ENCODE peak calls at places on chromosome 18, in four cellular contexts. N is sigmoid colon, X is ovary, A is esophagus muscularis mucosa. E is an unnamed sample.
A peak's percentile ranks its signal among the peaks of the same experiment; 100 is the strongest.

GRCh38 chr18:54203914-54204313 is 20.6 kb downstream of the MBD2 start:
- DNase-seq in X (no peak), A (no peak), N (no peak), E (no peak)

GRCh38 chr18:69596345-69596744 is 195.7 kb downstream of the DOK6 start:
- DNase-seq in N (no peak), X (no peak), A (no peak), E (no peak)

GRCh38 chr18:23809411-23809810 is 120.2 kb downstream of the LAMA3 start:
- DNase-seq in N (no peak), X (no peak), A (no peak), E (no peak)

GRCh38 chr18:13615432-13615861 is 110.9 kb downstream of the FAM210A start:
- DNase-seq in X (no peak), N (no peak), A (peak; percentile 5), E (no peak)

GRCh38 chr18:55585586-55586521 is 2.1 kb downstream of the TCF4 start:
- DNase-seq in A (no peak), X (peak; percentile 22), N (no peak), E (no peak)

GRCh38 chr18:76988827-76989646 is 143.5 kb downstream of the MBP start:
- DNase-seq in X (no peak), N (no peak), A (no peak), E (no peak)

GRCh38 chr18:62725896-62726295 is 10.6 kb downstream of the PHLPP1 start:
- DNase-seq in X (no peak), N (no peak), A (no peak), E (no peak)

GRCh38 chr18:2978208-2978607 is 34.7 kb downstream of the LPIN2 start:
- DNase-seq in A (no peak), X (no peak), N (no peak), E (no peak)

GRCh38 chr18:55343396-55344073 is 244.5 kb downstream of the TCF4 start:
- DNase-seq in A (no peak), N (no peak), X (no peak), E (no peak)

GRCh38 chr18:3753116-3753515 is 303.1 kb downstream of the TGIF1 start:
- DNase-seq in X (no peak), A (no peak), N (no peak), E (no peak)

GRCh38 chr18:23134780-23135678 is at the start of gene CABLES1:
- DNase-seq in X (peak; percentile 73), A (no peak), N (peak; percentile 84), E (peak; percentile 49)

GRCh38 chr18:48569139-48569914 is 30.5 kb downstream of the CTIF start:
- DNase-seq in N (no peak), A (no peak), X (no peak), E (no peak)

GRCh38 chr18:50250935-50251334 is 15.4 kb downstream of the CFAP53 start:
- DNase-seq in N (no peak), X (no peak), A (no peak), E (no peak)

GRCh38 chr18:27608742-27609141 is 423.6 kb upstream of the CHST9 start:
- DNase-seq in X (no peak), N (no peak), A (no peak), E (no peak)

GRCh38 chr18:31741096-31741735 is 19.5 kb downstream of the SLC25A52 start:
- DNase-seq in X (no peak), N (no peak), A (no peak), E (peak; percentile 47)

GRCh38 chr18:12934454-12935071 is 13.2 kb upstream of the SEH1L start:
- DNase-seq in A (no peak), X (peak; percentile 86), N (peak; percentile 84), E (peak; percentile 74)

GRCh38 chr18:69574401-69574800 is 173.7 kb downstream of the DOK6 start:
- DNase-seq in N (no peak), X (no peak), A (no peak), E (no peak)

GRCh38 chr18:77635858-77636257 is 386.2 kb downstream of the GALR1 start:
- DNase-seq in X (no peak), A (peak; percentile 62), N (no peak), E (no peak)

GRCh38 chr18:59056706-59057492 is 82.8 kb upstream of the SEC11C start:
- DNase-seq in A (no peak), X (peak; percentile 79), N (peak; percentile 72), E (peak; percentile 33)

GRCh38 chr18:62784338-62784965 is 69.1 kb downstream of the PHLPP1 start:
- DNase-seq in X (no peak), A (no peak), N (no peak), E (no peak)

GRCh38 chr18:39462436-39462835 is 1896.8 kb upstream of the CELF4 start:
- DNase-seq in A (no peak), N (no peak), X (no peak), E (no peak)

GRCh38 chr18:2086439-2086838 is 484.9 kb downstream of the METTL4 start:
- DNase-seq in A (no peak), X (no peak), N (no peak), E (no peak)

GRCh38 chr18:54764786-54765185 is 63.5 kb upstream of the RAB27B start:
- DNase-seq in N (no peak), A (no peak), X (no peak), E (no peak)

GRCh38 chr18:69402219-69402989 is 1.7 kb downstream of the DOK6 start:
- DNase-seq in N (peak; percentile 51), X (peak; percentile 12), A (no peak), E (no peak)

GRCh38 chr18:48163184-48164095 is 233.0 kb upstream of the SMAD2 start:
- DNase-seq in N (no peak), A (no peak), X (no peak), E (no peak)

GRCh38 chr18:2402084-2402483 is 169.2 kb downstream of the METTL4 start:
- DNase-seq in X (no peak), A (no peak), N (no peak), E (no peak)

DNA sequence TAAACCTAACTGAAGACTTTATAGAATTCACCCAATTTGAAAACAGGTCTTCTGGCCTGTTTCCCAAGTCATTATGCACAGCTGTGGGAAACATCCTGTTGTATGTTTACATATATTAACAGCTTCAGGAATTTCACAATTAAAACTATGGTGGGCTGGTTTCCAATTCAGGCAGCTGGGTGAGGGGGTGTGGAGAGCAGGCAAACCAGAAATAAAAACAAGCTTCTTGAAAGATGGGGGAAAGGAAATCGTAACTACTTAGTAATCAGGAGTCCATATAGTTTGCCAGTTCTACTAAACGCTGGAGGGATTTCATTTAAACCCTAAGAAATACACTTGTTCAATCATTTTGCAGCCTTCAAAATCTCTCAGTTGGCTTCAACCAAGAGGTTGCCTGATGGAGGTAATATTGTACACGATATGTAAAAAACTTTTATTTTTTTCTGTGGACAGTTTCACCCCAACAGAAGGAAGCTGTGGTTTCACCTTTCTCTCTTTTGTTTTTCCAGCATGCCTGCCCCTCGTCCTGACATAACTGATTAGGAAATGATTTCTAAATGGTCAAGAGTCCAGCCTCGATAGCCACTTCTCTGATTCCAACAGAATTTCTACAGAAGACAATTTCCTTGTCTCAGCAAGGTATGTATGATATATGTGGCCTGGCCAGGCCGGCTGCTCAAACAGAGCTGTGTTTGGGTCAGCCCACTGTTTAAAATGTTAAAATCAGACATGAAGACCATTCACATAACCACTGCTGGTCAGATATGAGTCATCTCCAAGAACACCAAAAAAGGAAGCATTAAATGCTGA is 22.6 kb downstream of the ATP8B1 start:
- DNase-seq in A (no peak), N (no peak), X (no peak), E (no peak)
- TF ChIP-seq EP300 in A (no peak), N (no peak), X (no peak), E (no peak)

GRCh38 chr18:79402977-79403722 is 7.4 kb downstream of the NFATC1 start:
- DNase-seq in N (peak; percentile 89), A (no peak), X (peak; percentile 57), E (peak; percentile 71)
- H3K27me3 ChIP-seq in N (no peaks in the 10 kb centered on the region), A (no peaks in the 10 kb centered on the region), X (no peaks in the 10 kb centered on the region), E (no peaks in the 10 kb centered on the region)

DNA sequence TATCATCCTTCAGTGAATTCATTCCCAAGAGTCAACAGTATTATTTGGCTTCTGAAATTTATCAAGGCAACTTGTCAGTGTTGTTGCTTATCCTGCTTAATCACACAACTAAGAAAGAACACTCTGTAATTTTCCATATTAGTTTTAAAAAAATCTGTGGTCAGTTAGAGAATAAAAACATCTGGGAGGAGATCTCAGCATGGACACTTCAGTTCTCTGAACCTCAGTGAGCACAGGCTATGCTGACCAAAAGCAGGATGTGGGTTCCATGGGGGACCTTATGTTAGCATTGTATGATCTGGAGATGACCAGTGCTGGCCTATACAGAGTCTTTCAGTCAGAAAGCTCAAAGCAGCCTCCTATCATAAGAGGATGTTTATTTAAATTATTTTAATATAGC is 79.1 kb upstream of the KLHL14 start:
- DNase-seq in N (no peak), A (no peak), X (no peak), E (no peak)
- TF ChIP-seq POLR2A in N (no peak), A (no peak), X (no peak), E (no peak)

DNA sequence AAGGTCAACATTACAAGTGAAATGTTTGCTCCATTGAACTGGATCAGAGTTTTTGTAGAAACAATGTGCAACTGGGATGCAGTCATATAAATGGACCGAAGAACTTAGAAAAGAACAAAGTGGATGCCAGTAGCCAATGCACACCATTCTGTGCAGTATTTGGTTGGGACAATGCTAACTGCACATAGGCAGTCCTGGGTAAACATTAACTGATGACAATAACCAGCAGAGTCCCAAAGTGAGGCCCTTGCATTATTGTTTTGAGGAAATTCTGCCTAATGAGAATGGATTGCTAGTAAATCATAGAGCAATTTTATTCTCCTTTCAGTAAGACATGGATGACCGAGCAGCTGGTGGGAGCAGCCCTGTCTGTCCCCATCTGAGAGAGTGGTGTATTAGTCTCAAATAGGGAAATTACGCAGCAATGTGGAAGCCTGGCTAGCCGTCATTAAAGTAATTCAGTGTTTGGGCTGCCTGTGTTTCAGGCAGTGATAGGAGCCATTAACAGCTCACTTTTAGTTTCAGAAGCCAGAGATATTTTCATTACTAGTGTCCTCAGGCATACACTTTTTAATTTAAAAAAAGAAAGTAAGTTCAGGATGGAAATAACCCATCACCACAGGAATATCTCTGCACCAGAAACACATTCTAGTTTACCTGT is 94.9 kb downstream of the KCTD1 start:
- DNase-seq in A (peak; percentile 78), N (no peak), X (no peak), E (no peak)
- TF ChIP-seq EP300 in A (no peak), N (no peak), X (no peak), E (no peak)

DNA sequence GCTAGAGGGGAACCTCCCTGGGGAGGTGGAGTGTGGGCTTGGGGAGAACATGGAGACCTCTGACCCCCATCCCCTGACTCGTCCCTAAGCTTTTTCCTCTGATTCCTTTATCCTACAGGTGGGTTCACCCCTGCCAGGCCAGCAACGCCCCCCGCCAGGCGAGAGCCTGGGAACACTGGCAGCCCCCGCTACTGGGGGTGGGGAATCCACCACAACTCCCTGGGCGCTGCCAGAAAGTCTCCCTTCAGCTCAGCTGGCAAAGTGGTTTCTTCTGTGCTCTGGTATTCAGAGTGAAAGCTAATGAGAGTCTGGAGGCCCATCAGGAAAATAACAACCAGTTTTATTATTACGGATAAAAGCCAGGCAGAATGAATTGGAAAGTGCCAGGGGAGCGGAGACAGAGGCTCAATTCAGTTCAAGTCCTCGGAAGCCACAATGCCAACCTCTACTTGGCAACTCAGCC is 2.8 kb downstream of the DIPK1C start:
- DNase-seq in N (no peak), A (no peak), X (no peak), E (no peak)
- H3K27me3 ChIP-seq in N (peaks cover 65% of the 10 kb centered on the region), A (peaks cover 5% of the 10 kb centered on the region), X (no peaks in the 10 kb centered on the region), E (peaks cover 46% of the 10 kb centered on the region)

E was measured in tibial nerve.